ENCODE peak calls at places on chromosomes 4 and X, in eight cellular contexts. D is A549; Q is spleen; B is small intestine; Y is neuronal stem cell; T is HCT116; W is OCI-LY7; X is effector memory CD4-positive, alpha-beta T cell. S is an unnamed sample. For H3K9me3, the result is how much of the 10 kb centered on the place peaks cover.

GRCh38 chr4:181687116-181687515 is 556.1 kb upstream of the TENM3 start:
- DNase-seq in T (no peak), X (no peak), B (no peak), Q (no peak), Y (no peak), W (no peak), D (no peak), S (no peak)

GRCh38 chrX:130079824-130080406 is 30.4 kb downstream of the ELF4 start:
- DNase-seq in T (peak), X (peak), Y (peak), Q (no peak), D (peak), W (peak), B (peak), S (peak)

GRCh38 chr4:40990899-40991265 is 223.5 kb downstream of the APBB2 start:
- DNase-seq in W (peak), Q (no peak), T (no peak), B (no peak), Y (no peak), X (no peak), D (no peak), S (no peak)

GRCh38 chrX:77785400-77785745 is 643 bp downstream of the ATRX start:
- DNase-seq in W (peak), B (peak), T (no peak), D (peak), Y (peak), X (no peak), Q (no peak), S (no peak)

GRCh38 chr4:74768857-74769525 is 25.3 kb downstream of the BTC start:
- DNase-seq in B (peak), Y (no peak), T (peak), Q (no peak), X (no peak), W (no peak), D (peak), S (no peak)

GRCh38 chr4:186200436-186201409 is 9.4 kb downstream of the CYP4V2 start:
- DNase-seq in W (no peak), D (no peak), Y (no peak), X (no peak), Q (no peak), T (no peak), B (no peak), S (no peak)

GRCh38 chr4:53956454-53956853 is 108.0 kb downstream of the CHIC2 start:
- DNase-seq in T (no peak), D (no peak), W (no peak), Q (no peak), X (no peak), Y (no peak), B (no peak), S (no peak)

GRCh38 chrX:10939384-10939783 is 171.7 kb upstream of the HCCS start:
- DNase-seq in X (no peak), Q (no peak), Y (no peak), T (no peak), W (no peak), D (peak), B (no peak), S (no peak)

GRCh38 chrX:156008915-156009314 is 11.4 kb downstream of the IL9R start:
- DNase-seq in D (no peak), T (no peak), Q (no peak), X (no peak), Y (no peak), W (no peak), B (no peak), S (no peak)

GRCh38 chr4:84596826-84597225 is 13.9 kb downstream of the CDS1 start:
- DNase-seq in Q (no peak), W (no peak), Y (no peak), B (peak), T (no peak), X (no peak), D (no peak), S (no peak)

GRCh38 chr4:42268824-42269223 is 116.4 kb upstream of the BEND4 start:
- DNase-seq in Y (no peak), W (no peak), B (no peak), Q (no peak), D (no peak), T (no peak), X (no peak), S (no peak)

GRCh38 chr4:88937081-88937480 is 119.9 kb downstream of the FAM13A start:
- DNase-seq in Q (no peak), X (no peak), D (no peak), W (no peak), Y (no peak), T (no peak), B (no peak), S (no peak)

GRCh38 chr4:156773648-156774357 is 197.8 kb downstream of the PDGFC start:
- DNase-seq in X (no peak), W (no peak), T (no peak), Q (no peak), B (no peak), Y (no peak), D (no peak), S (no peak)

GRCh38 chrX:97200454-97200853 is 316.7 kb downstream of the RPA4 start:
- DNase-seq in Q (no peak), Y (no peak), T (no peak), X (no peak), W (no peak), B (no peak), D (no peak), S (no peak)

GRCh38 chrX:20267924-20268701 is 1.4 kb upstream of the RPS6KA3 start:
- DNase-seq in Y (no peak), Q (peak), D (no peak), X (peak), B (peak), W (no peak), T (no peak), S (peak)

GRCh38 chr4:101114936-101115372 is 232.4 kb downstream of the PPP3CA start:
- DNase-seq in T (peak), W (no peak), X (no peak), Y (peak), D (no peak), Q (no peak), B (peak), S (no peak)

GRCh38 chr4:170853422-170854021 is 763.8 kb upstream of the AADAT start:
- DNase-seq in B (peak), Q (no peak), X (no peak), Y (peak), W (peak), D (no peak), T (peak), S (no peak)

GRCh38 chrX:134177527-134177926 is 59.5 kb upstream of the CCDC160 start:
- DNase-seq in Q (no peak), D (no peak), Y (no peak), W (no peak), X (no peak), T (no peak), B (no peak), S (no peak)

GRCh38 chrX:38882894-38883620 is 81.8 kb downstream of the MID1IP1 start:
- DNase-seq in B (no peak), X (no peak), W (peak), D (no peak), Y (no peak), T (peak), Q (no peak), S (no peak)

GRCh38 chr4:139368990-139369389 is 66.7 kb upstream of the NDUFC1 start:
- DNase-seq in W (no peak), D (no peak), Q (no peak), Y (no peak), T (no peak), B (no peak), X (no peak), S (no peak)

GRCh38 chr4:74203467-74203866 is 45.5 kb downstream of the MTHFD2L start:
- DNase-seq in D (no peak), Y (no peak), X (no peak), Q (no peak), W (no peak), T (no peak), B (no peak), S (no peak)

GRCh38 chr4:147994491-147995385 is 262.9 kb downstream of the ARHGAP10 start:
- DNase-seq in W (no peak), Y (no peak), Q (no peak), T (no peak), X (no peak), D (no peak), B (no peak), S (no peak)

GRCh38 chr4:74365761-74366160 is 816 bp downstream of the EREG start:
- DNase-seq in X (no peak), D (no peak), W (no peak), Q (peak), Y (peak), B (peak), T (no peak), S (no peak)

GRCh38 chr4:54005475-54005874 is 58.9 kb downstream of the CHIC2 start:
- DNase-seq in D (no peak), Y (no peak), W (no peak), Q (no peak), B (peak), X (no peak), T (no peak), S (no peak)

GRCh38 chrX:10759400-10759799 is 139.0 kb upstream of the MID1 start:
- DNase-seq in Y (no peak), D (no peak), B (no peak), Q (no peak), T (no peak), X (no peak), W (no peak), S (no peak)

GRCh38 chr4:174794706-174795105 is 34.3 kb downstream of the GLRA3 start:
- DNase-seq in Y (no peak), T (no peak), W (no peak), X (no peak), B (no peak), Q (no peak), D (no peak), S (no peak)

GRCh38 chrX:103628386-103629290 is at the start of gene TCEAL1:
- DNase-seq in T (no peak), D (no peak), Q (peak), W (peak), X (no peak), B (peak), Y (peak), S (peak)

GRCh38 chrX:103362504-103362903 is 6.2 kb downstream of the TCEAL9 start:
- DNase-seq in X (no peak), D (peak), Q (no peak), B (peak), W (no peak), Y (no peak), T (no peak), S (no peak)

GRCh38 chr4:140372607-140373327 is 679 bp upstream of the SCOC start:
- DNase-seq in Y (no peak), D (peak), X (peak), B (peak), Q (no peak), W (peak), T (peak), S (peak)

GRCh38 chrX:12567857-12568256 is 223.4 kb upstream of the PRPS2 start:
- DNase-seq in Y (no peak), Q (no peak), B (peak), X (no peak), T (no peak), W (peak), D (no peak), S (no peak)

DNA sequence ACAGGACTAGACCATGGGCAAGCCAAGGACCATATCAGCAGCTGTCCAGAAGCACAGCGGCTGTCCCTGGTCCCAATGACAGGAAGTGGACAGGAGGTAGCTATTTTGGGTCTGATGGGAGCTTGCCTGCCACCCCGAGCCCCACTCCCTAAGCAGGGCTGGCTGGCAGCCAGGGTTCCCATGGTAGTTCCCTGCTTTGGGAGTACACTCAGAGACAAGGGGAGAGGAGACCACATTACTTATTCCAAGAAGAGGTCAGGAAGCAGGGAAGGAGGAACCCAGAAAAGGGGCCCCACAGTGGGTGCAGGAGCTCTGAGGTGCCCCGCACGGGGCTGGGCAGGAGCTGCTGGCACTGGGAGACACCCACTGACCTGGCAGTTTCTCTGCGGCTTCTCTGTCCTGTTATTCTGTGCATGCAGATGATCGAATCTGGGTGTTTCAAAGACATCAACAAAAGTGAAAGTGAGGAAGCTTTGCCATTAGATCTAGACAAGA is 36.3 kb downstream of the HTT-AS start:
- DNase-seq in X (no peak), W (no peak), B (no peak), D (no peak), Q (peak), T (no peak), Y (no peak), S (no peak)
- H3K4me3 ChIP-seq in X (peak), W (no peak), B (no peak), D (no peak), Q (peak), T (no peak), Y (no peak), S (no peak)

DNA sequence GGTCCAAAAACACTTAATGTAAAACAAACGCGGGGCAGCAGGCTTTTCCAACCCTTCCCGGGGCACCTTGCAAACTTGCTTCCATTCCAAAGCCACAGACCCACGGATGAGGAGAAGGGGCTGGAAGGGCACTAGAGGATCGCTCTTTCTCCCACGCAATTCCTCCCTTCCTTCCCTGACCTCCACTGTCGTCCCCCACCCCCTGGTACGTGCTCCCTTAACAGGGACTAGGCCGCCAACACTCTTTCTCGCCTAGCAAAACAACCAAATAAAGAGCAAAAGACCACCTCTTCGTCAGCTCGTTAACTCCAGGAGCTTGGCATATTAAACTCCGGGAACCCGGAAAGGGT is 3.9 kb downstream of the PITX2 start:
- DNase-seq in X (no peak), Y (no peak), D (no peak), W (no peak), B (peak), Q (no peak), T (no peak), S (no peak)
- H3K9me3 ChIP-seq in X (under half), Y (under half), D (under half), W (under half), B (under half), Q (under half), T (under half), S (under half)

DNA sequence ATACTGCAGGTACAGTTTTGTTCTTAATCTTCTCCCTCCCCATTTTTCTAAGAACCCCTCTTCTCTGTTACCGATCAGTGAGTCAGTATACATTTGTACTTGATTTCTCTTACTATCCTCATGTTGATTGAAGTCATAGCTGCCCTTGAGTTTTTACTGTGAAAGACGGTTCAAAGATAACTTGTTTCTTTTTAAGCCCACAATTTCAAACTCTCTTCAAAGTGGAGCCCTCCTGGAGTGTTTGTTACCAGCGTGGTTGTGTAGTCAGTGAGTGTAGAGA is 7.9 kb downstream of the PPP1R3F start:
- DNase-seq in T (no peak), W (no peak), B (no peak), D (no peak), Y (no peak), X (no peak), Q (no peak), S (no peak)
- H3K27ac ChIP-seq in T (no peak), W (no peak), B (no peak), D (no peak), Y (no peak), X (peak), Q (no peak), S (peak)

DNA sequence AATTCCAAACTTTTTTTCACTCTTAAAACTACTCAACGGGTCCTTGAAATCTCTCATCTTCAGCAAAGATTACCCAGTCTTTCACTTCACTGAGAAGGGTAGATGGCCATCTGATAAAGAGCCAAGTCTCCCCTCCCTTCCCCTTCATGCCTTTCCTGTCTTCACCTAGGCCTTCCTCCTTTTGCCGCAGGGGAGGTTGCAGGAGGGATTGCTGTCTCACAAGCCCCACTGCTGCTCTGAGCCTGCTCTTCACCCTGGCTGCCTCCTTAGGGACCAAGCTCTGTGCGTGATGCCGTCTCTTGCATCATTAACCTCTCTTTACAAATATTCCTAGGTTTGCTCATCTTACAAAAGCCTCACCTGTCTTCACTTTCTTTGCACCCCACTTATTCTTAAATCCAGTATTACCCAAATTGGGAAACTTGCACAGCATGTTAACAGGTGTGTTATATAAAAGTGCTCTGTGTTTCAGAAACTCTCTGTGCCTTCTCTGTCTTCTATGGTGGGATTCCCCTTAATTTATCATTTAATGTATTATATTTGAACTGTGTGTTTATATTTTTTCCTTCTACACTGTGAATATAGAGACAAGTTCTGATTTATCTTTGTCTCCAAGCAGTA is 3.8 kb downstream of the ZFX start:
- DNase-seq in Y (no peak), X (peak), B (no peak), W (peak), T (no peak), Q (no peak), D (no peak), S (peak)
- H3K4me3 ChIP-seq in Y (no peak), X (no peak), B (no peak), W (peak), T (no peak), Q (no peak), D (peak), S (no peak)

GRCh38 chr4:168699224-168699878 is 202.5 kb downstream of the PALLD start:
- DNase-seq in X (no peak), W (no peak), Q (no peak), Y (no peak), T (no peak), D (no peak), B (peak), S (no peak)
- H3K9me3 ChIP-seq in X (under half), W (under half), Q (under half), Y (under half), T (under half), D (under half), B (under half), S (under half)

DNA sequence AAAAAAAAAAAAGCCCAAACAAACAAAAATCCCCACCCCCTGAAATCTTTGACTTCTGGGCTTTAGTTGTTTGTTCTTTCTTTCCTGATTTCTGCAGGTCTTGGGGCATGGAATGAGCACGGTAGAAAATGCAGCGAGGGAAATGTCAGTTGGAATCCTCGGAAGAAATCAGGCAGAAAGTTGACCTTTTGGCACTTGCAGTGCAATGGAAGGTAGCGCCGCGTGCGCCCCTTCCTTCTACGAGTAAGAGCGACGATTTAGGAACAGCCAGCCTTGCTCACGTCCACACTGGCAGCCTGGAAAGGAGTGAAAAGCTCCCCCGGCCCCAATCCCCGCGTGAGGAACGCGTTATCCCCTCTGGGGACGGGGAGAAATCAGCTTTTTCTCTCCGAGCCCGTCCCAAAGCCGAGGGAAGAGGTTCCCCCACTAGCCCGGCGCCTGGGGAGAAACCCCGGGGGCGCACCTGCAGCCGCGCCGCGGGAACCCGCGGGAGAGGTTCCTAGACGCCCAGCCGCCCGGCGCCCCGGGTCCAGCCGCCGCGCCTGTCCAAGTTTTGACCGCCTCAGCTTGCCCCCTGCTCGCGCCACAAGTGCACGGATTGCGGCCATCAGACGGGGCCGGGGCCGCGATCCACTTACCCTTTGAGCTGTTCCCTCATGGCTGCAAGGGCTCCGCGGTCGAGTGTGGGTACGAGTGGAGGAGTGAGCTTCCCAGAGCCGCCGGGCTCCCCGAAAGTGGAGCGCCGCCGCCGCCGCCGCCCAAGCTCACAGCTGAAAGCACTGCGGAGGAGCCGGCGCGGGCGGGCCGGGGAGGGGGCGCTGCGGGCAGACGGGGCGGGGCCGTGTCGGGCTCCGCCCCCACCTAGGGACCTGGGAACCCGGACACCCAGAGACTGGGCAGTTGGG is 194.6 kb upstream of the FTHL17 start:
- DNase-seq in W (peak), X (no peak), T (no peak), Q (peak), D (no peak), Y (peak), B (peak), S (no peak)
- H3K27ac ChIP-seq in W (peak), X (no peak), T (no peak), Q (no peak), D (no peak), Y (peak), B (peak), S (no peak)

DNA sequence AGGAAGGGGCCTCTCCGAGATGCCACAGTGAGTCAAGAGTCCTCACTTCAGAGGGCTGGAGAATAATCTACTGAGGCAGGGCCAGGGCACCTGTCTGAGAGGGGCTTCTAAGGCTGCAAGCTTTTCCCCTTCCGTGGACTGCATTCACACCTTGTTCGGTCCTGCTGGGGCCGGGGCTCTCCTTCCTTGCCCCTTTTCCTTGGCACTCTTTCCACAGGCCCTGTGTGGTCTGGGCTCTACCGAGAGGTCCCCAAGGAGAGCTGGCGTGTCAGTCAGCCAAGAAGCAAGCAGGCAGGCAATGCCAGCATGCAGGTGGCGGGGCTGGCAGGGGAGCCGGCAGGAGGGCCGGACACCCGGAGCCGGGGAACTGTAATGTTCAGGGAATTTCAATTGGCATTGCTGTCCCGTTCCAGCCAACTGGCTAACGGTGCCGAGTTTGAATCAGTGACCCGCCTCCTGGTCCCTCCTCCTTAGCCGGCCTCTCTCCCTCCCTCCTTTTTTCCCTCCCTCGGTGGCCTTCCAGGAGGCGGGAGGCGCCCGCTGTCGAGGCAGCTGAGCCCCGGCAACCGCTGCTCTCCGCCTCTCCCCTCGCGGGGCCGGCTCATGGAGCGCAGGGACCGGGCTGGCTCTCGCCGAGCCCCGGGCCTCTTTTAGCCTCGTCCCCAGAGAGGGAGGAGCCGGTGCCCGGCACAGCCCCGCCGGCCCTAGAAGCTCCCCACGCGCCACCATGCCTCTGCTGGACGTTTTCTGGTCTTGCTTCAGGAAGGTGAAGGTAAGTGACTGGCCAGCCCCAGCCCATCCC is at the start of gene STARD8:
- DNase-seq in X (no peak), T (peak), W (no peak), B (no peak), Q (no peak), D (peak), Y (peak), S (no peak)
- H3K4me3 ChIP-seq in X (no peak), T (peak), W (no peak), B (no peak), Q (no peak), D (peak), Y (no peak), S (no peak)